ENCODE peak calls at places on chromosomes 4 and X, in four cellular contexts. Z is PC-9, P is A549, S is upper lobe of left lung. C is an unnamed sample.

GRCh38 chrX:129360175-129360574 is 163.1 kb downstream of the SMARCA1 start:
- DNase-seq in Z (peak; percentile 38), P (peak; percentile 13), S (peak; percentile 23), C (no peak)

GRCh38 chrX:13473666-13474516 is 95.5 kb upstream of the EGFL6 start:
- DNase-seq in Z (no peak), P (no peak), S (no peak), C (no peak)

GRCh38 chr4:142265946-142266345 is 580.2 kb downstream of the INPP4B start:
- DNase-seq in Z (no peak), P (no peak), S (no peak), C (no peak)

GRCh38 chr4:85952518-85952917 is 407.3 kb downstream of the MAPK10 start:
- DNase-seq in Z (peak; percentile 76), P (no peak), S (no peak), C (no peak)

GRCh38 chr4:39255266-39255665 is 72.9 kb downstream of the WDR19 start:
- DNase-seq in Z (peak; percentile 70), P (peak; percentile 7), S (no peak), C (no peak)

GRCh38 chr4:114226968-114227760 is 247.7 kb upstream of the ARSJ start:
- DNase-seq in Z (no peak), P (no peak), S (no peak), C (no peak)

GRCh38 chrX:37926700-37927099 is 79.3 kb upstream of the DYNLT3 start:
- DNase-seq in Z (no peak), P (peak; percentile 2), S (no peak), C (no peak)

GRCh38 chr4:147822128-147822527 is 90.2 kb downstream of the ARHGAP10 start:
- DNase-seq in Z (peak; percentile 54), P (no peak), S (peak; percentile 94), C (peak; percentile 78)

GRCh38 chrX:46647251-46647650 is 73.7 kb downstream of the CHST7 start:
- DNase-seq in Z (no peak), P (no peak), S (no peak), C (no peak)

GRCh38 chr4:5212255-5213032 is 161.2 kb downstream of the STK32B start:
- DNase-seq in Z (no peak), P (no peak), S (no peak), C (no peak)

GRCh38 chr4:39613093-39613656 is 25.5 kb downstream of the SMIM14 start:
- DNase-seq in Z (peak; percentile 80), P (no peak), S (no peak), C (no peak)

GRCh38 chrX:130299279-130300009 is 30.7 kb upstream of the ZNF280C start:
- DNase-seq in Z (no peak), P (no peak), S (no peak), C (no peak)

DNA sequence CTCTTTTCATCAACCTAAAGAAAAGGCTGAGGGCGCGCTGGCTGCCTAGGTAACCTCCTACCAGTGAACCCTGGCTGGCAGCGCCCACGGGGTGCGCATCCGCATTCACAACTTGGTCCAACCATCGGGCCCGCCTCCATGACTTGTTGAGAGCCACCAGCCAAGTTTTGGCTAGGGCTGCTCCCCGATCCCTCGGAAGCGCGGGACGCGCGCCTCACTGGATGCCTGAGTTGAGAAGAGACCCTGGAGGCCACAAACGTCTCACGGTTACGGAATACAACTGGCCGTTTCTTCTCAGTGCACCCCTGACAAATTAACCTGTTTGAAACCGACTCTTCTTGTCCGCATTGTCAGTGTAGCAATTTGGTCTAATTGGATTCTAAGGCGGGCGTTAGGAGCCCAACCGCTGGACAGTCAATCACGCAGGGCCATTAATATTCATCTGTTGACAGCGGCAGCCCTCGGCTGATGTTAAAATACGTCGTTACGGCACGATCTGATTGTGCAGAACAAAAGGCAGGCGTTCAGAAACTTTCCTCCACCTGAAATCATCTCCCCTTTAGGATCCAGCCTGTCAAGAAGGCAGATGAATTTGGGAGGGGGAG is 1.3 kb downstream of the GPC3 start:
- DNase-seq in Z (no peak), P (no peak), S (no peak), C (no peak)
- H3K4me3 ChIP-seq in Z (no peak overlapping the region), P (no peak overlapping the region), S (peak overlapping the region; percentile 46), C (peak overlapping the region; percentile 65)

GRCh38 chrX:65697173-65697572 is 29.7 kb downstream of the MSN start:
- DNase-seq in Z (no peak), P (no peak), S (no peak), C (no peak)

GRCh38 chrX:65697915-65698796 is 30.7 kb downstream of the MSN start:
- DNase-seq in Z (no peak), P (no peak), S (peak; percentile 88), C (no peak)

GRCh38 chrX:65695849-65696248 is 28.4 kb downstream of the MSN start:
- DNase-seq in Z (no peak), P (no peak), S (no peak), C (no peak)

GRCh38 chrX:65696613-65697012 is 29.2 kb downstream of the MSN start:
- DNase-seq in Z (no peak), P (no peak), S (no peak), C (no peak)
- H3K4me1 ChIP-seq in Z (no peaks in the 10 kb centered on the region), P (peaks cover 43% of the 10 kb centered on the region), S (peaks cover 65% of the 10 kb centered on the region), C (no peaks in the 10 kb centered on the region)

DNA sequence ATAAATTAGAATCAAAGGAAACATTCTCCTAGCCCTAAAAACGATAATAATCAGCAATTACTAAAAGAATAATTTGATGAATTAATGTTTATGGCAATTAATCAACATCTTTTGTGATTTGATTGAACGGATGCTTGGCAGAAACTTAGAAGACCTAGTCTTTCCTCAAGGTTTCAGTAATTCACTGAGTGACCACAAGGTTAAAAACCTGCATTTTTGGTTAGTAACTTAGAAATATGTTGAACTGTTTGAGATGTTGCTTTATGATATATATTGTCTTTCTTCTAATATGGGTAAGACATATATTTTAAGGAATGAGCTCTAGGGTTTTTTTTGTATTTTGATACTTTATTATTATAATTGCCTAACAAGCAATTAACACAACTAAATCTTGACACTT is 793.0 kb upstream of the NDST4 start:
- DNase-seq in Z (no peak), P (peak; percentile 0), S (no peak), C (no peak)
- TF ChIP-seq CTCF in Z (no peak), P (no peak), S (no peak), C (no peak)

GRCh38 chr4:94208918-94209317 is 1.3 kb downstream of the SMARCAD1 start:
- DNase-seq in Z (no peak), P (no peak), S (no peak), C (no peak)
- H3K4me3 ChIP-seq in Z (peak overlapping the region; percentile 90), P (peak overlapping the region; percentile 81), S (peak overlapping the region; percentile 78), C (peak overlapping the region; percentile 78)

GRCh38 chr4:176775326-176775725 is 17.4 kb downstream of the VEGFC start:
- DNase-seq in Z (no peak), P (no peak), S (no peak), C (no peak)
- H3K4me1 ChIP-seq in Z (peaks cover 12% of the 10 kb centered on the region), P (peaks cover 57% of the 10 kb centered on the region), S (no peaks in the 10 kb centered on the region), C (no peaks in the 10 kb centered on the region)